ENCODE peak calls at places on chromosome 19, in nine cellular contexts. H is body of pancreas, M is fibroblast of mammary gland, X is AG04449, G is cardiac fibroblast, T is heart right ventricle, C is lower leg skin, A is neural progenitor cell, U is HL-60. Y is an unnamed sample.

GRCh38 chr19:4449022-4449825 is 8.4 kb downstream of the UBXN6 start:
- DNase-seq in H (peak), M (peak), X (no peak), G (no peak), T (peak), C (peak), A (no peak), U (no peak), Y (no peak)

GRCh38 chr19:681029-681626 is 4.9 kb downstream of the FSTL3 start:
- DNase-seq in H (peak), M (no peak), X (no peak), G (no peak), T (peak), C (peak), A (peak), U (peak), Y (no peak)

GRCh38 chr19:57559008-57559403 is 657 bp downstream of the ZNF550 start:
- DNase-seq in H (no peak), M (peak), X (no peak), G (peak), T (peak), C (no peak), A (peak), U (no peak), Y (peak)

GRCh38 chr19:57560049-57560491 is 407 bp upstream of the ZNF550 start:
- DNase-seq in H (no peak), M (peak), X (peak), G (peak), T (peak), C (no peak), A (no peak), U (no peak), Y (peak)

GRCh38 chr19:44984005-44984404 is 17.3 kb upstream of the RELB start:
- DNase-seq in H (no peak), M (no peak), X (no peak), G (no peak), T (no peak), C (no peak), A (no peak), U (no peak), Y (no peak)

GRCh38 chr19:1818549-1819195 is 6.6 kb upstream of the ATP8B3 start:
- DNase-seq in H (no peak), M (no peak), X (no peak), G (no peak), T (no peak), C (no peak), A (no peak), U (no peak), Y (no peak)

GRCh38 chr19:7280940-7281666 is 13.1 kb downstream of the INSR start:
- DNase-seq in H (no peak), M (no peak), X (no peak), G (no peak), T (no peak), C (no peak), A (no peak), U (no peak), Y (no peak)

GRCh38 chr19:47322048-47322447 is 9.9 kb upstream of the C5AR2 start:
- DNase-seq in H (no peak), M (no peak), X (no peak), G (no peak), T (no peak), C (no peak), A (no peak), U (no peak), Y (no peak)

GRCh38 chr19:58538257-58539168 is 5.4 kb upstream of the TRIM28 start:
- DNase-seq in H (peak), M (no peak), X (no peak), G (no peak), T (peak), C (peak), A (peak), U (no peak), Y (peak)

GRCh38 chr19:56142897-56143434 is 1.9 kb downstream of the ZNF444 start:
- DNase-seq in H (no peak), M (no peak), X (no peak), G (no peak), T (no peak), C (no peak), A (no peak), U (no peak), Y (no peak)

GRCh38 chr19:47284324-47284899 is 9.7 kb downstream of the INAFM1 start:
- DNase-seq in H (no peak), M (peak), X (no peak), G (peak), T (peak), C (no peak), A (peak), U (peak), Y (peak)

GRCh38 chr19:47003611-47003935 is 16.1 kb upstream of the NPAS1 start:
- DNase-seq in H (no peak), M (no peak), X (no peak), G (no peak), T (no peak), C (no peak), A (no peak), U (no peak), Y (no peak)

GRCh38 chr19:39514840-39515550 is at the start of gene SELENOV:
- DNase-seq in H (no peak), M (no peak), X (no peak), G (no peak), T (no peak), C (no peak), A (peak), U (no peak), Y (no peak)

GRCh38 chr19:15815306-15815705 is at the start of gene OR10H1:
- DNase-seq in H (peak), M (no peak), X (no peak), G (no peak), T (no peak), C (no peak), A (no peak), U (no peak), Y (no peak)

GRCh38 chr19:6246174-6247006 is 33.4 kb downstream of the MLLT1 start:
- DNase-seq in H (no peak), M (no peak), X (no peak), G (no peak), T (no peak), C (no peak), A (no peak), U (no peak), Y (no peak)

GRCh38 chr19:3266092-3266693 is 41.7 kb downstream of the CELF5 start:
- DNase-seq in H (no peak), M (no peak), X (no peak), G (no peak), T (no peak), C (no peak), A (no peak), U (no peak), Y (no peak)

GRCh38 chr19:45500918-45501729 is 2.9 kb downstream of the PPM1N start:
- DNase-seq in H (no peak), M (no peak), X (no peak), G (no peak), T (no peak), C (no peak), A (no peak), U (no peak), Y (no peak)

GRCh38 chr19:13884726-13885591 is 8.0 kb downstream of the NANOS3 start:
- DNase-seq in H (peak), M (no peak), X (no peak), G (no peak), T (no peak), C (no peak), A (no peak), U (no peak), Y (no peak)

GRCh38 chr19:13882419-13882795 is 5.5 kb downstream of the NANOS3 start:
- DNase-seq in H (no peak), M (no peak), X (no peak), G (no peak), T (no peak), C (no peak), A (no peak), U (no peak), Y (no peak)

GRCh38 chr19:13882841-13883240 is 5.9 kb downstream of the NANOS3 start:
- DNase-seq in H (no peak), M (no peak), X (no peak), G (no peak), T (no peak), C (no peak), A (no peak), U (no peak), Y (no peak)

GRCh38 chr19:13881692-13882418 is 4.9 kb downstream of the NANOS3 start:
- DNase-seq in H (no peak), M (peak), X (no peak), G (peak), T (no peak), C (no peak), A (peak), U (peak), Y (no peak)

DNA sequence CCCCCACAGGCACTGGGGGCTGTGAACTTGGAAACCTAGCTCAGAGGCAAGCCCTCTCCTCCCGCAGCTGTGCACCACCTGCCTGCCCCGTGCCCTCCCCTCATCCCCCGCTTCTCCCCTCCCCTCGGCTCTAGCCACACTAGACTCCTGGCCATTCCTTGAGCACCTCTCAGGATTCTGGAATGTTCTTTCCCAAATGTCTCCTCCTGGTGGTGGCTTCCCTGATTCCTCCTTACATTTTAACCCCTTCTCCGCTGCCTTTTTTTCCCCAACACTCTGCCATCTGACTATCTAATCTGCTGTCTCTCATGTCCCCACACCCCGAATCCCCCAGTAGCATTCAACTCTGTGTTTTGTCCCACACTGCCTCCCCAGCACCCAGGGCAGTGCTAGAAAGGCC is 6.7 kb downstream of the NANOS3 start:
- DNase-seq in H (no peak), M (no peak), X (no peak), G (no peak), T (no peak), C (no peak), A (no peak), U (no peak), Y (no peak)
- TF ChIP-seq CTCF in H (peak), M (peak), X (peak), G (no peak), T (no peak), C (no peak), A (peak), U (no peak), Y (peak)

DNA sequence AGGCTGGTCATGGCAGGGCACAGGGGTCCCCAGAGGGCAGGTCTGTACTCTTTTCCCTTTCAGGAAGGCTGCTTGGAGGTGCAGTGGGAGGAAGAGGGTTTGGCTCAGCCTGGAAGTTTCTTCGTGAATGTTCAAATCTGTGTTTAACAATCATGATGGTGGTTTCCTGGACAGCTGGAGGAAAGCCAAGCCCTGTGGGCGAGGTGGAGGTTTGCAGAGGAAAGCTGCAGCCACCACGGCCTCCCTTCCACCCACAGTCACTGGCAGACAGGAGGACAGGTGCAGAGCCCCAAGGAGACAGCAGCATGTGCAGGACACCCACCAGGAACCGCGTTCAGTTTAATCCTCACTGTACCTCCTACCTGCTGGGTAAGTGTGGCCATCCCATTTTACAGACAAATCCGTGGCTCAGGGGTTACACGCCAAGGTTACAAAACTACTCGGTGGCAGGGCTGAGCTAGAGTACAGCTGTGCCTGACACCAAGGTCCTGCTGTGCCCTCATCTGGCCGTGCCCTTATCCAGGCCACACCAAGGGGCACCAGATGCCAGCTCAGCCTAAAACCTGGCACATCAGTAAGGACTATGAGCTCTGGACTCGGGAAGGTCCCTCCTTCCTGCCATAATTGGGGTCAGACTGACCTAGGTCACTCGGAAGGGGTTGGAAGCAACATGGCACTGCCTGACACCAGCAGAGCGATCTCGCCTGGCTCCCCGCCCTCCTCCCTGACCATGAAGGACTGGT is 34.1 kb downstream of the SUGP2 start:
- DNase-seq in H (no peak), M (peak), X (no peak), G (peak), T (no peak), C (no peak), A (no peak), U (no peak), Y (peak)
- H3K4me3 ChIP-seq in H (no peak), M (no peak), X (no peak), G (no peak), T (no peak), C (no peak), A (no peak), U (no peak), Y (no peak)

GRCh38 chr19:10329555-10329954 is 3.8 kb downstream of the RAVER1 start:
- DNase-seq in H (no peak), M (no peak), X (no peak), G (no peak), T (no peak), C (no peak), A (no peak), U (no peak), Y (no peak)

GRCh38 chr19:10332965-10333757 is at the start of gene RAVER1:
- DNase-seq in H (peak), M (peak), X (peak), G (peak), T (peak), C (peak), A (peak), U (peak), Y (peak)

GRCh38 chr19:10334340-10335148 is 1.2 kb upstream of the RAVER1 start:
- DNase-seq in H (peak), M (peak), X (peak), G (peak), T (peak), C (peak), A (peak), U (no peak), Y (peak)

GRCh38 chr19:10333758-10334339 is 520 bp upstream of the RAVER1 start:
- DNase-seq in H (peak), M (no peak), X (no peak), G (no peak), T (no peak), C (no peak), A (peak), U (no peak), Y (peak)

DNA sequence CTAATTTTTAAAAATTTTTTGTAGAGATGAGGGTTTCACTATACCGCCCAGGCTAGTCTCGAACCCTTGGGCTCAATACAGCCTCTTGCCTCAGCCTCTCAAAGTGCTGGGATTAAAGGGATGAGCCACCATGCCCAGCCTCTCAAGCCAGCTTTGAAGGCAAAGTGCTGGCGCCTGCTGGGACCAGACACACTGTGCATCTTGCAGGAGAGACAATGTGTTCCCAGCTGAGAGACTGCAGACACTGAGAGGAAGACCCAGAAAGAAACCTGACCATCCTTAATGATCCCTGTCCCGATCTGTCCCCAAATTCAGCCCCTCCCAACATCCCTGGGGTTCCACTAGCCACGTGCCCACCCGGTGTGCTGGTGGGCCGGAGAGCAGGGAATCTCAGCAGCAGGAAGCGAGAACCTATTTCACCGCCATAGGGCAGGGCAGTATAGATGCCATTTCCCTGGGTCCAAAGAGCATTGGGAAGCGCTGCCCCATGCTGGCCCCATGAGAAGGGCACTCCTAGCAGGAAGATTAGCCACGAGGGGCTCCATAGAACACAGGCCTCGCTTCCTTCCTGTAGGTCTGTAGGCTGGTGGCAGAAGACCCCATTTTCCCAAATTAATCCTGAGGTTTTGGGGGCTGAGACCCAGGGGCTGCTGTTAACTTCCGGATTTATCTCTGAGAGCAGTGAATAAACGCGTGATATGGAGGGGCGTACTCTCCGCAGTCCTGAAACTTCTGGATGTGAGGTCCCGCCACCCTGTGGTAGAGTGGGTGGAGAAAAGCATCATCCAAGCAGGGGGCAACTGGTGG is 968 bp downstream of the RAVER1 start:
- DNase-seq in H (no peak), M (no peak), X (no peak), G (no peak), T (no peak), C (no peak), A (no peak), U (no peak), Y (no peak)
- TF ChIP-seq CTCF in H (no peak), M (no peak), X (no peak), G (no peak), T (no peak), C (no peak), A (no peak), U (no peak), Y (no peak)

DNA sequence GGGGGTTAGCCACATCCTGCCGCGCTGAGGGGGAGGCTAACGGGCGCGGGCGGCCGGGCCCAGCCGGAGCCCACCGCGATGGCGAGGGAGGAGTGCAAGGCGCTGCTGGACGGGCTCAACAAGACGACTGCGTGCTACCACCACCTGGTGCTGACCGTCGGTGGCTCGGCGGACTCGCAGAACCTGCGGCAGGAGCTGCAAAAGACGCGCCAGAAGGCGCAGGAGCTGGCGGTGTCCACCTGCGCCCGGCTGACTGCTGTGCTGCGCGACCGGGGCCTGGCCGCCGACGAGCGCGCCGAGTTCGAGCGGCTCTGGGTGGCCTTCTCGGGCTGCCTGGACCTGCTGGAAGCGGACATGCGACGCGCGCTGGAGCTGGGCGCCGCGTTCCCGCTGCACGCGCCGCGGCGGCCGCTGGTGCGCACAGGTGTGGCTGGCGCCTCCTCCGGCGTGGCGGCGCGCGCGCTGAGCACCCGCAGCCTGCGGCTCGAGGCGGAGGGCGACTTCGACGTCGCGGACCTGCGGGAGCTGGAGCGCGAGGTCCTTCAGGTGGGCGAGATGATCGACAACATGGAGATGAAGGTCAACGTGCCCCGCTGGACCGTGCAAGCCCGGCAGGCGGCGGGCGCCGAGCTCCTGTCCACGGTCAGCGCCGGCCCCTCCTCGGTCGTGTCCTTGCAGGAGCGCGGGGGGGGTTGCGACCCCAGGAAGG is 692 bp downstream of the RGS9BP start:
- DNase-seq in H (peak), M (no peak), X (no peak), G (no peak), T (no peak), C (no peak), A (peak), U (no peak), Y (no peak)
- H3K4me3 ChIP-seq in H (no peak), M (peak), X (peak), G (peak), T (peak), C (peak), A (peak), U (peak), Y (peak)

DNA sequence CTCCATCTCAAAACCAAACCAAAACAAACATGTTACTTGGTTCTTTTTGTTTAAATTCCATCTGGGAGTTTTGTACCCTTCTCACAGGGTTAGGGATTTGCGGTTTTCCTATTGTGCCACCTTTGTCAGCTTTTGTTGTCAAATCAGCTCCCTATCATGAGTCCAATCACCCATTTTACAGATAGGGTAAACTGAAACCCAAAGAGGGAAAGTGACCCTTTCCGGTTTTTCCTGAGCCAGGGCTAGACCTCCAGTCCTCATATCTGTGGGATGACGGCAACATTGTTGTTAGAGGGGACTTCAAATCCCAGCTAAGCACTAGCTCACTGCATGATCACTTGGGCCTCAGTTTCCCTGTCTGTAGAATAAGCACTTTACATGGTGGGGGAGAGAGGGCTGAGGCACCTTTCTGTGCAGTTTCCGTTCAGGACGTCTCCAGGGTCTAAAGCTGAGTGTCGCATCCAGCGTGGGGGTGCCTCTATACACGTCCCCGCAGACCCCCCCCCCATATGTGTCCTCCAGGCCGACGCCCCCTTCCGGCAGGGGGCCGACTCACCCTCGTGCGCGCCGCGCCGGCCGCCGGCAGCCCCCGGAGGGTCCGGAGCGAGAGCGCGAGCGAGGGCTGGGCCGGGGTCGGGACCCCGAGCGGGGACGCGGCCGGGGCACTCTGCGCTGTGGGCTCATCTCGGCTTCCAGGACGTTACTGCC is 3.9 kb downstream of the CCDC194 start:
- DNase-seq in H (no peak), M (no peak), X (no peak), G (no peak), T (no peak), C (no peak), A (no peak), U (no peak), Y (no peak)
- TF ChIP-seq CTCF in H (no peak), M (no peak), X (peak), G (no peak), T (peak), C (no peak), A (peak), U (no peak), Y (no peak)

DNA sequence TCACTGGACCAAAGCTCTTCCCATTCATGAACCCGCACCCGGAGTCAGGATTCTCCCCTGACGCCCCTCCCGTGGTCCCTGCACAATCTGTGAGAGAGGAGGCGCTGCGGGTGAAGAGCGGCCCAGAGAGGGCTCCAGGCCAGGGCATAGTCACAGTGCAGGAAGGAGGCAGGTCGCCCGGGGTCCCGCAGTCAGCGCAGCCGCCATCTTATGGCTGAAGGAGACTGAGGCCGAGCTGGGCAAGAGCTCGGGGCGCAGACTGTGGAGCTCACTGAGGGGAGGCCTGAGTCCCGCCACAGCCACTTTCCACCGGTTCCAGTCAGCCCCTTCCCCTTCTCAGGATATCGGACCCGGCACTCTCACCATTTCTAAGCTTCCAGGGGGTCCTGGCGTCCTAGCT is 300 bp downstream of the ZNF99 start:
- DNase-seq in H (no peak), M (no peak), X (no peak), G (no peak), T (no peak), C (no peak), A (no peak), U (no peak), Y (no peak)
- H3K4me3 ChIP-seq in H (no peak), M (no peak), X (no peak), G (no peak), T (peak), C (no peak), A (no peak), U (no peak), Y (no peak)

Y was measured in fibroblast of pulmonary artery.